ENCODE peak calls at places on chromosomes 12 and 14, in five cellular contexts. U is Panc1, D is NCI-H1105 treated with DMSO at 0.1 percent for 48 hours, K is BJ, T is progenitor cell of endocrine pancreas. C is an unnamed sample.

GRCh38 chr14:75295491-75296338 is 17.1 kb downstream of the FOS start:
- DNase-seq in U (no peak), D (peak), K (no peak), T (peak), C (peak)

GRCh38 chr14:72892879-72893635 is 844 bp downstream of the DPF3 start:
- DNase-seq in U (no peak), D (no peak), K (no peak), T (peak), C (no peak)

GRCh38 chr14:100855256-100855930 is 29.5 kb downstream of the MEG3 start:
- DNase-seq in U (no peak), D (no peak), K (no peak), T (no peak), C (no peak)

GRCh38 chr12:100716949-100717732 is 77.4 kb upstream of the ANO4 start:
- DNase-seq in U (no peak), D (no peak), K (no peak), T (peak), C (no peak)

GRCh38 chr12:11765817-11766794 is 116.6 kb downstream of the ETV6 start:
- DNase-seq in U (no peak), D (no peak), K (no peak), T (no peak), C (no peak)

GRCh38 chr12:41624571-41624970 is 436.5 kb downstream of the PDZRN4 start:
- DNase-seq in U (no peak), D (no peak), K (no peak), T (no peak), C (no peak)

GRCh38 chr12:45343269-45344051 is 127.6 kb downstream of the ANO6 start:
- DNase-seq in U (no peak), D (no peak), K (no peak), T (no peak), C (no peak)

GRCh38 chr14:88463318-88463717 is 77.9 kb downstream of the SPATA7 start:
- DNase-seq in U (no peak), D (no peak), K (no peak), T (no peak), C (no peak)

GRCh38 chr12:7091660-7092228 is 501 bp downstream of the C1R start:
- DNase-seq in U (no peak), D (no peak), K (no peak), T (no peak), C (no peak)

GRCh38 chr12:130465046-130465445 is 127.4 kb downstream of the PIWIL1 start:
- DNase-seq in U (no peak), D (no peak), K (no peak), T (no peak), C (no peak)

GRCh38 chr12:30902606-30903005 is 23.9 kb upstream of the TSPAN11 start:
- DNase-seq in U (no peak), D (no peak), K (no peak), T (no peak), C (no peak)

GRCh38 chr12:27733052-27733656 is 22.5 kb downstream of the MRPS35 start:
- DNase-seq in U (no peak), D (peak), K (no peak), T (no peak), C (peak)

GRCh38 chr14:103155013-103155412 is 31.8 kb downstream of the TNFAIP2 start:
- DNase-seq in U (peak), D (no peak), K (no peak), T (no peak), C (no peak)

GRCh38 chr12:78275886-78276285 is 445.2 kb downstream of the NAV3 start:
- DNase-seq in U (no peak), D (no peak), K (no peak), T (no peak), C (no peak)

GRCh38 chr12:131263626-131264025 is 309.9 kb downstream of the ADGRD1 start:
- DNase-seq in U (no peak), D (no peak), K (no peak), T (no peak), C (no peak)

GRCh38 chr12:32535260-32535999 is 136.1 kb downstream of the FGD4 start:
- DNase-seq in U (no peak), D (peak), K (no peak), T (peak), C (no peak)

GRCh38 chr14:69928111-69928523 is 48.9 kb downstream of the SMOC1 start:
- DNase-seq in U (no peak), D (no peak), K (no peak), T (no peak), C (no peak)

GRCh38 chr12:98870521-98870920 is 225.4 kb downstream of the APAF1 start:
- DNase-seq in U (no peak), D (peak), K (no peak), T (no peak), C (no peak)

GRCh38 chr12:2064078-2064507 is 11.3 kb downstream of the CACNA1C start:
- DNase-seq in U (no peak), D (no peak), K (no peak), T (no peak), C (no peak)

GRCh38 chr12:52992699-52993557 is 13.3 kb upstream of the EIF4B start:
- DNase-seq in U (no peak), D (no peak), K (no peak), T (no peak), C (no peak)

GRCh38 chr14:32230181-32230580 is 27.1 kb upstream of the RNU6-8 start:
- DNase-seq in U (no peak), D (no peak), K (peak), T (no peak), C (no peak)

GRCh38 chr12:43835264-43835655 is 621 bp upstream of the TMEM117 start:
- DNase-seq in U (no peak), D (no peak), K (no peak), T (no peak), C (no peak)

GRCh38 chr12:102302553-102302952 is 104.9 kb upstream of the PMCH start:
- DNase-seq in U (no peak), D (no peak), K (no peak), T (no peak), C (no peak)

GRCh38 chr12:113875681-113876080 is 90.4 kb downstream of the RBM19 start:
- DNase-seq in U (no peak), D (no peak), K (no peak), T (no peak), C (no peak)

GRCh38 chr12:111602348-111602747 is 3.2 kb upstream of the ATXN2 start:
- DNase-seq in U (no peak), D (no peak), K (no peak), T (no peak), C (no peak)

GRCh38 chr14:21039059-21039422 is 3.1 kb upstream of the RNASE7 start:
- DNase-seq in U (no peak), D (no peak), K (no peak), T (no peak), C (no peak)

GRCh38 chr12:114916531-114916930 is 232.6 kb upstream of the TBX3 start:
- DNase-seq in U (no peak), D (no peak), K (no peak), T (no peak), C (no peak)

GRCh38 chr12:13179159-13180074 is 17.1 kb upstream of the EMP1 start:
- DNase-seq in U (no peak), D (peak), K (no peak), T (no peak), C (peak)

GRCh38 chr12:32107376-32108267 is 975 bp downstream of the BICD1 start:
- DNase-seq in U (no peak), D (peak), K (no peak), T (peak), C (no peak)

GRCh38 chr12:106147956-106148355 is 9.2 kb upstream of the NUAK1 start:
- DNase-seq in U (no peak), D (peak), K (no peak), T (no peak), C (no peak)

GRCh38 chr14:57085801-57086200 is 182.9 kb downstream of the EXOC5 start:
- DNase-seq in U (no peak), D (peak), K (no peak), T (no peak), C (no peak)